ENCODE peak calls at places on chromosomes 1 and 21, in eight cellular contexts. O is A673; E is A549; T is fibroblast of lung; F is CD8-positive, alpha-beta T cell; P is body of pancreas; A is hepatocyte; J is tibial nerve. U is an unnamed sample. For H3K4me1, the result is how much of the 10 kb centered on the place peaks cover.

GRCh38 chr1:168888418-168888817 is 159.4 kb upstream of the DPT start:
- DNase-seq in O (no peak), E (no peak), T (no peak), F (no peak), P (no peak), A (no peak), J (no peak), U (no peak)

GRCh38 chr1:246001142-246001812 is 505.8 kb downstream of the SMYD3 start:
- DNase-seq in O (no peak), E (no peak), T (peak), F (no peak), P (no peak), A (no peak), J (no peak), U (no peak)

GRCh38 chr1:31572323-31573104 is 3.8 kb upstream of the TINAGL1 start:
- DNase-seq in O (no peak), E (no peak), T (peak), F (no peak), P (no peak), A (no peak), J (no peak), U (no peak)

GRCh38 chr1:183391863-183392262 is 26.3 kb downstream of the NMNAT2 start:
- DNase-seq in O (no peak), E (no peak), T (no peak), F (no peak), P (no peak), A (no peak), J (no peak), U (no peak)

GRCh38 chr1:6212193-6212959 is 6.5 kb downstream of the RNF207 start:
- DNase-seq in O (no peak), E (no peak), T (no peak), F (no peak), P (no peak), A (no peak), J (no peak), U (no peak)

GRCh38 chr1:231590453-231591198 is 36.0 kb upstream of the DISC1 start:
- DNase-seq in O (peak), E (peak), T (peak), F (no peak), P (peak), A (peak), J (no peak), U (no peak)

GRCh38 chr1:232472485-232473041 is 157.4 kb downstream of the SIPA1L2 start:
- DNase-seq in O (peak), E (no peak), T (peak), F (no peak), P (no peak), A (no peak), J (no peak), U (no peak)

GRCh38 chr1:26627959-26628358 is 67.9 kb upstream of the ARID1A start:
- DNase-seq in O (no peak), E (no peak), T (no peak), F (no peak), P (no peak), A (no peak), J (no peak), U (no peak)

GRCh38 chr1:21539933-21540332 is 30.7 kb downstream of the ALPL start:
- DNase-seq in O (peak), E (peak), T (no peak), F (no peak), P (peak), A (no peak), J (no peak), U (peak)

GRCh38 chr1:230250061-230250460 is 176.1 kb downstream of the PGBD5 start:
- DNase-seq in O (no peak), E (no peak), T (no peak), F (no peak), P (no peak), A (no peak), J (no peak), U (no peak)

GRCh38 chr1:2269922-2270259 is 41.8 kb downstream of the SKI start:
- DNase-seq in O (no peak), E (no peak), T (no peak), F (no peak), P (no peak), A (no peak), J (no peak), U (no peak)

GRCh38 chr1:181592261-181592859 is 109.0 kb downstream of the CACNA1E start:
- DNase-seq in O (no peak), E (no peak), T (no peak), F (no peak), P (no peak), A (no peak), J (no peak), U (no peak)

GRCh38 chr21:32382108-32382601 is 10.7 kb downstream of the URB1 start:
- DNase-seq in O (no peak), E (no peak), T (no peak), F (no peak), P (no peak), A (no peak), J (no peak), U (no peak)

GRCh38 chr1:7252411-7253117 is 467.3 kb downstream of the CAMTA1 start:
- DNase-seq in O (no peak), E (no peak), T (peak), F (no peak), P (no peak), A (no peak), J (no peak), U (no peak)

GRCh38 chr1:169109561-169110134 is 3.2 kb downstream of the ATP1B1 start:
- DNase-seq in O (peak), E (peak), T (peak), F (no peak), P (peak), A (peak), J (no peak), U (peak)

GRCh38 chr1:169119405-169119804 is 12.9 kb downstream of the ATP1B1 start:
- DNase-seq in O (no peak), E (peak), T (no peak), F (no peak), P (no peak), A (peak), J (no peak), U (no peak)

GRCh38 chr1:113904292-113904673 is 316 bp downstream of the AP4B1 start:
- DNase-seq in O (no peak), E (no peak), T (no peak), F (no peak), P (no peak), A (no peak), J (no peak), U (no peak)

GRCh38 chr1:67721112-67721511 is 36.1 kb downstream of the GADD45A start:
- DNase-seq in O (no peak), E (no peak), T (no peak), F (no peak), P (no peak), A (no peak), J (no peak), U (no peak)
- H3K4me1 ChIP-seq in O (under half), E (half or more), T (under half), F (under half), P (under half), A (under half), J (under half), U (under half)

DNA sequence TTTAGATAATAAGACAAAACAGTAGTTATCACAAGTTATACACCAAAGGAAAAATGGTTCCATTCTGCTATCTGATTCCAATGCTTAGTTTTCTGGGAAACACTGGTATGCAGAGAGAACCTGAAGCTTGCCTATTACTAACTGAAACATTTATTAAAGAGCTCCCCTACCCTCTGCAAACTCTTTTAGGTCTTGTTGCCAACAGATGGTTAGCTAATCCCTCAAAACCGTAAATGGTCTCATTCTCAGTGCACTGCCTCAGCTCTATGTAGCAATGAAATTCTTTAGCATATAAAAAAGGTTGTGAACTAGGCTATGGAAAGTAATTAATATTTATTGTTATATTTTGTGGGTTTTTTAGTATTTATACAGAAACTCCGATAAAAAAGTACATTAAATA is 20.4 kb downstream of the C21orf91 start:
- DNase-seq in O (peak), E (no peak), T (no peak), F (no peak), P (no peak), A (no peak), J (no peak), U (no peak)
- H3K4me1 ChIP-seq in O (under half), E (under half), T (under half), F (under half), P (under half), A (under half), J (under half), U (under half)

DNA sequence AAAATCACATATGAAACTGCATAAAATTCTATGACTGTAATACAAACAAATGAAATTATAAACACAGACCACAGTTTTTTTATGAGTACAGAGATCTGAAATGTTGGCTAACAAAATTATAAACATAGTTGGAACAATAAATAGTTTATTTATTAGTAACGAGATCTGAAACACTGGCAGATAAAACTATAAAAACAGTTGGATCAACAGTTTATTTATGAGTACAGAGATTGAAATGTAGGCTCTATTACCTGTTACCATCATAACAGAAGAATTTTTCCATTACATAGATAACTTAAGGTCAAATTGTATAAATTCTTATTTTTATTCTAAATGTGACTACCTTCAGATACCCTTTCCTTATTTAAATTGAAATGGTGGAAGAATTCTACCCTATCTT is 14.5 kb downstream of the EYA3 start:
- DNase-seq in O (no peak), E (no peak), T (no peak), F (no peak), P (no peak), A (no peak), J (no peak), U (no peak)
- H3K4me1 ChIP-seq in O (under half), E (under half), T (under half), F (under half), P (under half), A (under half), J (under half), U (under half)

GRCh38 chr1:36343651-36344394 is 20.4 kb upstream of the EVA1B start:
- DNase-seq in O (no peak), E (no peak), T (no peak), F (no peak), P (no peak), A (no peak), J (no peak), U (no peak)
- H3K4me1 ChIP-seq in O (under half), E (under half), T (under half), F (under half), P (under half), A (under half), J (under half), U (under half)

U was measured in upper lobe of left lung.